ENCODE peak calls at places on chromosomes 13 and 19, in six cellular contexts. One of them, this sample, is unnamed.

GRCh38 chr19:8366961-8367326 is 3.0 kb downstream of the ANGPTL4 start:
- DNase-seq in pancreas: peak; percentile 63
- DNase-seq in ovary: peak; percentile 76
- DNase-seq in brain microvascular endothelial cell: no peak
- DNase-seq in hepatocyte: no peak
- DNase-seq in uterus: peak; percentile 74
- DNase-seq in this sample: no peak

GRCh38 chr19:30269638-30270037 is 102.5 kb upstream of the ZNF536 start:
- DNase-seq in ovary: no peak
- DNase-seq in pancreas: no peak
- DNase-seq in hepatocyte: no peak
- DNase-seq in uterus: no peak
- DNase-seq in brain microvascular endothelial cell: no peak
- DNase-seq in this sample: no peak

GRCh38 chr19:4446801-4447200 is 10.8 kb downstream of the UBXN6 start:
- DNase-seq in pancreas: no peak
- DNase-seq in brain microvascular endothelial cell: no peak
- DNase-seq in hepatocyte: no peak
- DNase-seq in ovary: no peak
- DNase-seq in uterus: no peak
- DNase-seq in this sample: no peak

GRCh38 chr13:113170503-113170902 is 12.1 kb downstream of the PROZ start:
- DNase-seq in ovary: no peak
- DNase-seq in uterus: no peak
- DNase-seq in hepatocyte: no peak
- DNase-seq in pancreas: no peak
- DNase-seq in brain microvascular endothelial cell: no peak
- DNase-seq in this sample: no peak

GRCh38 chr13:112072531-112073244 is 5.7 kb downstream of the SOX1 start:
- DNase-seq in uterus: no peak
- DNase-seq in ovary: no peak
- DNase-seq in hepatocyte: no peak
- DNase-seq in brain microvascular endothelial cell: no peak
- DNase-seq in pancreas: no peak
- DNase-seq in this sample: peak; percentile 70

GRCh38 chr19:15769586-15769985 is 17.9 kb upstream of the OR10H5 start:
- DNase-seq in brain microvascular endothelial cell: no peak
- DNase-seq in hepatocyte: no peak
- DNase-seq in pancreas: no peak
- DNase-seq in ovary: no peak
- DNase-seq in uterus: no peak
- DNase-seq in this sample: no peak

GRCh38 chr13:27808866-27809546 is 16.7 kb downstream of the GSX1 start:
- DNase-seq in ovary: no peak
- DNase-seq in hepatocyte: no peak
- DNase-seq in uterus: no peak
- DNase-seq in pancreas: no peak
- DNase-seq in brain microvascular endothelial cell: no peak
- DNase-seq in this sample: no peak

GRCh38 chr19:19627716-19628498 is at the start of gene LPAR2:
- DNase-seq in ovary: peak; percentile 47
- DNase-seq in uterus: no peak
- DNase-seq in pancreas: peak; percentile 90
- DNase-seq in hepatocyte: peak; percentile 87
- DNase-seq in brain microvascular endothelial cell: no peak
- DNase-seq in this sample: peak; percentile 91

GRCh38 chr13:33751151-33751550 is 66.8 kb upstream of the RFC3 start:
- DNase-seq in brain microvascular endothelial cell: peak; percentile 12
- DNase-seq in ovary: no peak
- DNase-seq in pancreas: no peak
- DNase-seq in uterus: no peak
- DNase-seq in hepatocyte: no peak
- DNase-seq in this sample: no peak

GRCh38 chr19:16589917-16590316 is 17.7 kb upstream of the SLC35E1 start:
- DNase-seq in uterus: no peak
- DNase-seq in ovary: no peak
- DNase-seq in pancreas: no peak
- DNase-seq in brain microvascular endothelial cell: no peak
- DNase-seq in hepatocyte: no peak
- DNase-seq in this sample: peak; percentile 61

GRCh38 chr19:27776020-27776419 is 1436.9 kb downstream of the UQCRFS1 start:
- DNase-seq in hepatocyte: no peak
- DNase-seq in pancreas: no peak
- DNase-seq in ovary: no peak
- DNase-seq in brain microvascular endothelial cell: peak; percentile 28
- DNase-seq in uterus: no peak
- DNase-seq in this sample: no peak

GRCh38 chr19:7554565-7554964 is 19.0 kb downstream of the PNPLA6 start:
- DNase-seq in brain microvascular endothelial cell: no peak
- DNase-seq in uterus: no peak
- DNase-seq in hepatocyte: no peak
- DNase-seq in pancreas: no peak
- DNase-seq in ovary: no peak
- DNase-seq in this sample: no peak

GRCh38 chr13:30978981-30979956 is 46.8 kb downstream of the TEX26 start:
- DNase-seq in hepatocyte: peak; percentile 30
- DNase-seq in ovary: no peak
- DNase-seq in brain microvascular endothelial cell: no peak
- DNase-seq in uterus: no peak
- DNase-seq in pancreas: peak; percentile 65
- DNase-seq in this sample: no peak

GRCh38 chr13:30872685-30873443 is 33.2 kb upstream of the MEDAG start:
- DNase-seq in pancreas: no peak
- DNase-seq in brain microvascular endothelial cell: peak; percentile 87
- DNase-seq in ovary: peak; percentile 80
- DNase-seq in hepatocyte: peak; percentile 81
- DNase-seq in uterus: peak; percentile 87
- DNase-seq in this sample: no peak

GRCh38 chr13:74298912-74299311 is 164.7 kb upstream of the KLF12 start:
- DNase-seq in uterus: no peak
- DNase-seq in pancreas: no peak
- DNase-seq in hepatocyte: no peak
- DNase-seq in brain microvascular endothelial cell: no peak
- DNase-seq in ovary: no peak
- DNase-seq in this sample: no peak

GRCh38 chr19:5578094-5578846 is 10.5 kb upstream of the TINCR start:
- DNase-seq in uterus: peak; percentile 64
- DNase-seq in hepatocyte: peak; percentile 85
- DNase-seq in brain microvascular endothelial cell: peak; percentile 16
- DNase-seq in pancreas: peak; percentile 93
- DNase-seq in ovary: peak; percentile 51
- DNase-seq in this sample: peak; percentile 67

GRCh38 chr13:42720116-42720857 is 61.1 kb upstream of the FAM216B start:
- DNase-seq in ovary: peak; percentile 50
- DNase-seq in brain microvascular endothelial cell: peak; percentile 98
- DNase-seq in hepatocyte: peak; percentile 86
- DNase-seq in pancreas: no peak
- DNase-seq in uterus: peak; percentile 56
- DNase-seq in this sample: peak; percentile 57

GRCh38 chr19:35716735-35716984 is 1.1 kb upstream of the KMT2B start:
- DNase-seq in brain microvascular endothelial cell: no peak
- DNase-seq in ovary: no peak
- DNase-seq in uterus: no peak
- DNase-seq in pancreas: no peak
- DNase-seq in hepatocyte: no peak
- DNase-seq in this sample: no peak

GRCh38 chr13:78193853-78194252 is 275.2 kb upstream of the EDNRB start:
- DNase-seq in brain microvascular endothelial cell: no peak
- DNase-seq in ovary: no peak
- DNase-seq in pancreas: no peak
- DNase-seq in hepatocyte: no peak
- DNase-seq in uterus: no peak
- DNase-seq in this sample: no peak

GRCh38 chr13:95485045-95485517 is 67.4 kb upstream of the CLDN10 start:
- DNase-seq in pancreas: no peak
- DNase-seq in brain microvascular endothelial cell: peak; percentile 18
- DNase-seq in ovary: no peak
- DNase-seq in uterus: no peak
- DNase-seq in hepatocyte: no peak
- DNase-seq in this sample: no peak

GRCh38 chr19:24140099-24140498 is 53.1 kb downstream of the ZNF254 start:
- DNase-seq in uterus: no peak
- DNase-seq in brain microvascular endothelial cell: peak; percentile 66
- DNase-seq in pancreas: no peak
- DNase-seq in hepatocyte: peak; percentile 45
- DNase-seq in ovary: no peak
- DNase-seq in this sample: no peak
- H3K4me3 ChIP-seq in uterus: no peak overlapping the region
- H3K4me3 ChIP-seq in brain microvascular endothelial cell: no peak overlapping the region
- H3K4me3 ChIP-seq in pancreas: no peak overlapping the region
- H3K4me3 ChIP-seq in hepatocyte: no peak overlapping the region
- H3K4me3 ChIP-seq in ovary: no peak overlapping the region
- H3K4me3 ChIP-seq in this sample: no peak overlapping the region

DNA sequence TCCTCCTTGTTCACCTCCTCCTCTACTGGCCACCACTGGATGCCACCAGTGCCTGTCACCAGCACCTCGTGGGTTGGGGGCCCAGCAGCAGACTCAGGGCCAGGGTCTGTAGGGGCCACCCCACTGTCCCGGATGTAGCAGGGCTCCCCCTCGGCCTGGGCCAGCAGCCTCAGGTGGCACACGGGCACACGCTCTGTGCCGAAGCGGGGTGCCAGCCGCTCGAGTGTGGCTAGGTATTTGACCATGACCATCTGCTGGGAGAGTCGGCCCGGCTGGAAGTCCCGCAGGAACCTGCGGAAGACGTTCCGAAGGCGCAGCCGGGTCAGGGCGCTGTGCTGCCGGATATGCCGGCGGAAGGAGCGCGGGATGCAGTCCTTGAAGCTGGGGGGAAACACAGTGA is 14.9 kb downstream of the TYK2 start:
- DNase-seq in pancreas: no peak
- DNase-seq in hepatocyte: no peak
- DNase-seq in ovary: no peak
- DNase-seq in brain microvascular endothelial cell: no peak
- DNase-seq in uterus: no peak
- DNase-seq in this sample: no peak
- H3K36me3 ChIP-seq in pancreas: peaks cover 36% of the 10 kb centered on the region
- H3K36me3 ChIP-seq in hepatocyte: no peaks in the 10 kb centered on the region
- H3K36me3 ChIP-seq in ovary: no peaks in the 10 kb centered on the region
- H3K36me3 ChIP-seq in brain microvascular endothelial cell: peaks cover 63% of the 10 kb centered on the region
- H3K36me3 ChIP-seq in uterus: no peaks in the 10 kb centered on the region
- H3K36me3 ChIP-seq in this sample: peaks cover 100% of the 10 kb centered on the region

GRCh38 chr13:35700661-35701060 is 224.2 kb upstream of the MAB21L1 start:
- DNase-seq in hepatocyte: no peak
- DNase-seq in pancreas: no peak
- DNase-seq in ovary: no peak
- DNase-seq in brain microvascular endothelial cell: peak; percentile 35
- DNase-seq in uterus: no peak
- DNase-seq in this sample: no peak

GRCh38 chr13:35702316-35702715 is 225.8 kb upstream of the MAB21L1 start:
- DNase-seq in uterus: no peak
- DNase-seq in pancreas: no peak
- DNase-seq in hepatocyte: no peak
- DNase-seq in brain microvascular endothelial cell: no peak
- DNase-seq in ovary: no peak
- DNase-seq in this sample: no peak

GRCh38 chr13:35699805-35700204 is 223.3 kb upstream of the MAB21L1 start:
- DNase-seq in hepatocyte: peak; percentile 76
- DNase-seq in ovary: peak; percentile 23
- DNase-seq in brain microvascular endothelial cell: peak; percentile 45
- DNase-seq in uterus: peak; percentile 34
- DNase-seq in pancreas: no peak
- DNase-seq in this sample: no peak

GRCh38 chr13:35704331-35704730 is 227.8 kb upstream of the MAB21L1 start:
- DNase-seq in uterus: no peak
- DNase-seq in pancreas: no peak
- DNase-seq in hepatocyte: no peak
- DNase-seq in brain microvascular endothelial cell: no peak
- DNase-seq in ovary: no peak
- DNase-seq in this sample: no peak

GRCh38 chr13:35703061-35703460 is 226.6 kb upstream of the MAB21L1 start:
- DNase-seq in pancreas: no peak
- DNase-seq in ovary: no peak
- DNase-seq in hepatocyte: no peak
- DNase-seq in uterus: no peak
- DNase-seq in brain microvascular endothelial cell: no peak
- DNase-seq in this sample: no peak
- H3K4me3 ChIP-seq in pancreas: no peak overlapping the region
- H3K4me3 ChIP-seq in ovary: no peak overlapping the region
- H3K4me3 ChIP-seq in hepatocyte: no peak overlapping the region
- H3K4me3 ChIP-seq in uterus: no peak overlapping the region
- H3K4me3 ChIP-seq in brain microvascular endothelial cell: no peak overlapping the region
- H3K4me3 ChIP-seq in this sample: no peak overlapping the region

GRCh38 chr19:38945562-38946228 is 15.0 kb downstream of the MRPS12 start:
- DNase-seq in brain microvascular endothelial cell: no peak
- DNase-seq in pancreas: no peak
- DNase-seq in hepatocyte: no peak
- DNase-seq in ovary: no peak
- DNase-seq in uterus: no peak
- DNase-seq in this sample: no peak

GRCh38 chr19:38942471-38943181 is 11.9 kb downstream of the MRPS12 start:
- DNase-seq in uterus: no peak
- DNase-seq in ovary: no peak
- DNase-seq in hepatocyte: no peak
- DNase-seq in brain microvascular endothelial cell: no peak
- DNase-seq in pancreas: no peak
- DNase-seq in this sample: no peak

GRCh38 chr19:38944981-38945506 is 14.3 kb downstream of the MRPS12 start:
- DNase-seq in brain microvascular endothelial cell: no peak
- DNase-seq in pancreas: no peak
- DNase-seq in uterus: no peak
- DNase-seq in ovary: no peak
- DNase-seq in hepatocyte: no peak
- DNase-seq in this sample: no peak

GRCh38 chr19:38949580-38950367 is 19.0 kb downstream of the MRPS12 start:
- DNase-seq in pancreas: peak; percentile 89
- DNase-seq in uterus: peak; percentile 78
- DNase-seq in ovary: peak; percentile 93
- DNase-seq in brain microvascular endothelial cell: peak; percentile 92
- DNase-seq in hepatocyte: peak; percentile 92
- DNase-seq in this sample: peak; percentile 87

GRCh38 chr19:38946229-38947010 is 15.7 kb downstream of the MRPS12 start:
- DNase-seq in pancreas: no peak
- DNase-seq in uterus: no peak
- DNase-seq in brain microvascular endothelial cell: no peak
- DNase-seq in ovary: no peak
- DNase-seq in hepatocyte: no peak
- DNase-seq in this sample: no peak
- H3K36me3 ChIP-seq in pancreas: no peaks in the 10 kb centered on the region
- H3K36me3 ChIP-seq in uterus: no peaks in the 10 kb centered on the region
- H3K36me3 ChIP-seq in brain microvascular endothelial cell: peaks cover 9% of the 10 kb centered on the region
- H3K36me3 ChIP-seq in ovary: no peaks in the 10 kb centered on the region
- H3K36me3 ChIP-seq in hepatocyte: no peaks in the 10 kb centered on the region
- H3K36me3 ChIP-seq in this sample: no peaks in the 10 kb centered on the region

DNA sequence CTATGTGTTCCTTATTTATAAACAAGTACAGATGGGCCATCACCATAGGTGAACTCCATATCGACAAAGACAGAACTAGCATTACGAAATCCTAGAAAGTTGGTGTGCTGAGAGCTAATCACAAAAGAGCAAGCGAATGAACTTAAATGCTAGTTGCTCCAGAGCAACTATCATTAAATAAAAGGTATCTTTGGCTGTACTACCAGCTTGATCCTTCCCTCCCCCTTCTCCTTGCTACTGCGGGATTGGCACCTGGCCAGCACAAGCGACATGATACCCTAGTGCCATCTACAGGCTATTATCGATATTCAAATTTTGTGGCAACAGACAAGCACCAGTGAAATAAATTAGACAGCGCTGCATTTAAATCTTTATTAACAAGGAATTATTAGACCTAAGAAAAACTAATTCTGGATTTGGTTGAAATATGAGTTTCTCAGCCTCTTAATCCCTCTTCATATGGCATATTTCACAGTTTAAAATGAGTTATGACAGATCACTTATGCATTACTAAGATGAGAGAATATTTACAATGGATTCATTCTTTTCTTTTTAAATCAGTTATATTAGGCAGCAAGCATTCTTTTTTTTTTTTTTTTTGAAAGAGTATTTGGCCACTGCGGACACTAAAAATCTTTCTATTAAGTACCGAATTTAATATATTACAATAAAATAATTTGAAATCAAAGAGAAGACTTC is 5.8 kb downstream of the PCDH9 start:
- DNase-seq in brain microvascular endothelial cell: peak; percentile 71
- DNase-seq in pancreas: peak; percentile 92
- DNase-seq in uterus: peak; percentile 50
- DNase-seq in hepatocyte: peak; percentile 91
- DNase-seq in ovary: peak; percentile 35
- DNase-seq in this sample: peak; percentile 55
- H3K4me3 ChIP-seq in brain microvascular endothelial cell: peak overlapping the region; percentile 39
- H3K4me3 ChIP-seq in pancreas: no peak overlapping the region
- H3K4me3 ChIP-seq in uterus: no peak overlapping the region
- H3K4me3 ChIP-seq in hepatocyte: peak overlapping the region; percentile 16
- H3K4me3 ChIP-seq in ovary: no peak overlapping the region
- H3K4me3 ChIP-seq in this sample: peak overlapping the region; percentile 8